ENCODE peak calls at places on chromosomes 3 and 15, in four cellular contexts. Z is lower lobe of right lung, C is tibial artery, H is dorsolateral prefrontal cortex. T is an unnamed sample.

GRCh38 chr15:28191832-28192231 is 92.7 kb upstream of the OCA2 start:
- DNase-seq in Z (peak), H (peak), C (no peak), T (peak)

GRCh38 chr3:46719044-46719565 is 1.4 kb upstream of the PRSS50 start:
- DNase-seq in H (no peak), Z (no peak), C (no peak), T (no peak)

GRCh38 chr3:9396301-9396631 is 1.1 kb upstream of the SETD5 start:
- DNase-seq in H (no peak), C (peak), Z (peak), T (no peak)

GRCh38 chr15:85404156-85404921 is 23.9 kb downstream of the AKAP13 start:
- DNase-seq in Z (no peak), H (no peak), C (no peak), T (no peak)

GRCh38 chr3:12994357-12994606 is 78.9 kb downstream of the IQSEC1 start:
- DNase-seq in C (peak), H (no peak), Z (peak), T (peak)

GRCh38 chr15:40407343-40407990 is 1.9 kb downstream of the IVD start:
- DNase-seq in Z (no peak), H (no peak), C (no peak), T (no peak)

GRCh38 chr15:25022233-25022632 is 67.4 kb downstream of the SNRPN start:
- DNase-seq in H (no peak), Z (no peak), C (no peak), T (no peak)

GRCh38 chr3:47661121-47661752 is 82.6 kb upstream of the CSPG5 start:
- DNase-seq in Z (no peak), H (no peak), C (no peak), T (no peak)

GRCh38 chr3:112136959-112137693 is 4.1 kb upstream of the GCSAM start:
- DNase-seq in H (peak), Z (no peak), C (no peak), T (peak)

GRCh38 chr15:99985878-99986277 is 252.6 kb upstream of the LYSMD4 start:
- DNase-seq in Z (no peak), H (no peak), C (no peak), T (no peak)

GRCh38 chr3:108489776-108490175 is 20.6 kb downstream of the MYH15 start:
- DNase-seq in C (no peak), Z (no peak), H (no peak), T (peak)

GRCh38 chr15:79431636-79432344 is at the start of gene MINAR1:
- DNase-seq in Z (no peak), H (no peak), C (no peak), T (peak)

GRCh38 chr3:55489804-55490132 is 2.7 kb upstream of the WNT5A start:
- DNase-seq in C (no peak), H (no peak), Z (no peak), T (peak)

GRCh38 chr15:80588801-80589200 is 106.3 kb upstream of the ABHD17C start:
- DNase-seq in Z (no peak), H (no peak), C (no peak), T (no peak)

GRCh38 chr3:111596328-111596727 is 1.2 kb upstream of the ZBED2 start:
- DNase-seq in H (no peak), C (no peak), Z (no peak), T (no peak)

GRCh38 chr3:125163739-125164601 is 48.6 kb downstream of the SLC12A8 start:
- DNase-seq in C (no peak), Z (peak), H (no peak), T (no peak)

GRCh38 chr15:71219646-71220045 is 104.4 kb downstream of the THSD4 start:
- DNase-seq in H (no peak), Z (no peak), C (no peak), T (no peak)

GRCh38 chr15:65163041-65163440 is 22.1 kb downstream of the CLPX start:
- DNase-seq in H (no peak), C (no peak), Z (no peak), T (no peak)

GRCh38 chr3:46710671-46711295 is 6.9 kb downstream of the PRSS50 start:
- DNase-seq in C (peak), H (no peak), Z (peak), T (no peak)

GRCh38 chr15:74631935-74632560 is 16.4 kb downstream of the CLK3 start:
- DNase-seq in C (no peak), H (peak), Z (no peak), T (peak)

GRCh38 chr3:100257601-100258000 is 3.2 kb upstream of the TBC1D23 start:
- DNase-seq in C (no peak), H (no peak), Z (no peak), T (no peak)

GRCh38 chr15:65732698-65733097 is 59.4 kb downstream of the DENND4A start:
- DNase-seq in H (no peak), Z (no peak), C (no peak), T (no peak)

GRCh38 chr3:151362798-151363197 is 21.8 kb downstream of the P2RY12 start:
- DNase-seq in H (no peak), Z (peak), C (no peak), T (no peak)

GRCh38 chr3:37194533-37194932 is 20.2 kb upstream of the LRRFIP2 start:
- DNase-seq in Z (no peak), C (no peak), H (no peak), T (no peak)

GRCh38 chr15:98800437-98801233 is 152.3 kb downstream of the IGF1R start:
- DNase-seq in Z (no peak), H (peak), C (no peak), T (peak)

GRCh38 chr3:12782172-12782815 is 14.2 kb upstream of the CAND2 start:
- DNase-seq in H (no peak), C (no peak), Z (peak), T (no peak)

GRCh38 chr15:85607141-85607806 is 187.5 kb downstream of the KLHL25 start:
- DNase-seq in Z (no peak), C (no peak), H (no peak), T (no peak)

GRCh38 chr3:143433787-143434378 is 314.3 kb downstream of the CHST2 start:
- DNase-seq in H (no peak), Z (no peak), C (no peak), T (no peak)

GRCh38 chr3:170440346-170440745 is 21.7 kb downstream of the CLDN11 start:
- DNase-seq in H (no peak), C (no peak), Z (no peak), T (no peak)

GRCh38 chr3:151460774-151461450 is at the start of gene IGSF10:
- DNase-seq in H (no peak), C (peak), Z (peak), T (peak)

GRCh38 chr3:4752201-4753072 is 226.8 kb upstream of the BHLHE40 start:
- DNase-seq in H (no peak), Z (no peak), C (no peak), T (no peak)

GRCh38 chr3:122416966-122417365 is 1.1 kb upstream of the WDR5B start:
- DNase-seq in H (no peak), Z (no peak), C (no peak), T (no peak)

GRCh38 chr3:98705694-98706093 is 57.4 kb upstream of the ST3GAL6 start:
- DNase-seq in C (no peak), H (no peak), Z (no peak), T (no peak)

GRCh38 chr3:178043084-178043483 is 493.2 kb upstream of the KCNMB2 start:
- DNase-seq in Z (no peak), C (no peak), H (no peak), T (no peak)

GRCh38 chr3:155880286-155880685 is 9.8 kb downstream of the GMPS start:
- DNase-seq in C (no peak), H (no peak), Z (no peak), T (no peak)

GRCh38 chr15:92020765-92021164 is 167.3 kb downstream of the SLCO3A1 start:
- DNase-seq in H (no peak), C (no peak), Z (no peak), T (no peak)

GRCh38 chr3:127749787-127750225 is 72.5 kb downstream of the MGLL start:
- DNase-seq in C (no peak), Z (no peak), H (no peak), T (no peak)
- TF ChIP-seq CTCF in C (no peak), Z (no peak), H (no peak), T (no peak)

GRCh38 chr3:20669184-20669583 is 483.2 kb upstream of the SGO1 start:
- DNase-seq in Z (no peak), C (peak), H (no peak), T (no peak)
- TF ChIP-seq CTCF in Z (no peak), C (no peak), H (no peak), T (no peak)

GRCh38 chr3:61805510-61806080 is 244.2 kb downstream of the PTPRG start:
- DNase-seq in H (no peak), C (no peak), Z (no peak), T (no peak)
- TF ChIP-seq CTCF in H (no peak), C (no peak), Z (no peak), T (no peak)

GRCh38 chr3:114597012-114597411 is 303.2 kb downstream of the TIGIT start:
- DNase-seq in Z (no peak), C (no peak), H (no peak), T (no peak)
- TF ChIP-seq CTCF in Z (no peak), C (no peak), H (no peak), T (no peak)

DNA sequence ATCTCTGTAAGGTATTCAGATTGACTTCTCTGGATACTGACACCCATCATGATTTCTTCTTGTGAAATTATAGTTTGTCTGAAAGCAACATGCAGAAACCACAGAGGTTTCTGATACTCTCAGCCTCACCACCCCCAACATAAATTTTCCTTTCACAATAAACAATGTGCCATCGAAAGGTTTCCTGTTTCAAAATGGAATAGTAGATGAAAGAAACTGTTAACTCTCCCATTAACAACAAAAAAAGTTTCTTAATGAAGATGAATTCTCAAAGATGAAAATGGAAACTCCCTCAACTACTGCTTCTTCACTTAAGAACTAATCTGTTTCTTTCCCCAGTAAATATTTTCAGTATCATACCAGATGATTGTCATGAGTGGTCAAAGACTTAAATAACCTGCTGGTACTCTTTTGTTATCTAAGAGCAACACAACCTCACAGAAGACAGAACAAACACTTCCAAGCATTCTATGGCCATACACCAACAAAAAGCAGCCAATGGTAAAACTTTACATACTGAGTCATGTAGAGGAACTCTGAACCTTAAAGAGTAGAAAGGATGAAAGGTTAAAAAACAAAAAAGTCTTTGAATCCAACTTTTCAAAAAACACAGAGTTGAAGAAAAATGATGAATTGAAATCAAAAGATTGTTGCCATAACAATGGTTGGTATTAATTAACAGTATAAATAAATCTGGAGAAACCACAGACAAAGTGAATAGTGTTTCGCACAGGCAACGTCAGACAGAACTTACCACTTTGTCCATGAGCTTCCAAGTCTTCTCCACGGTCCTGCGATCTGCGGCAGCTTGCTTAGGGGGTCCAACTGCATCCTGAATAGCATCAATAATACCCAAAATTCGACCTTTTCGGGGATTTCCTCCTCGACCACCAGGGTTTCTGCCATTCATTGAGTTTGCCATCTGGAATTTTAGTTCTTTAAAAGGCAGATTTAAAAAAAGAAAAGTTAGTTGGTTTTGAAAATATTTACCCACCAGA is 1.9 kb downstream of the CBLB start:
- DNase-seq in C (no peak), Z (no peak), H (no peak), T (peak)
- TF ChIP-seq CTCF in C (no peak), Z (no peak), H (no peak), T (no peak)

T was measured in nephron progenitor cell.